ENCODE peak calls at places on chromosomes 5 and 9, in six cellular contexts. A is erythroblast, E is GM12892, V is lower leg skin, M is A549, U is IMR-90. W is an unnamed sample.

GRCh38 chr9:75995066-75995465 is 104.6 kb downstream of the PCSK5 start:
- DNase-seq in A (no peak), U (no peak), M (no peak), E (no peak), V (no peak), W (no peak)

GRCh38 chr5:103218164-103218563 is 40.4 kb upstream of the MACIR start:
- DNase-seq in V (no peak), U (peak), M (peak), A (no peak), E (no peak), W (no peak)

GRCh38 chr9:35366627-35367026 is 123.3 kb upstream of the RUSC2 start:
- DNase-seq in M (no peak), E (no peak), V (no peak), A (no peak), U (no peak), W (no peak)

GRCh38 chr9:92328225-92328624 is 2.5 kb downstream of the CENPP start:
- DNase-seq in M (peak), U (peak), E (no peak), A (peak), V (no peak), W (no peak)

GRCh38 chr9:9615086-9615485 is 997.7 kb downstream of the PTPRD start:
- DNase-seq in U (no peak), M (no peak), V (no peak), E (no peak), A (no peak), W (no peak)

GRCh38 chr5:143145388-143145787 is 258.1 kb downstream of the NR3C1 start:
- DNase-seq in U (no peak), V (no peak), A (no peak), M (no peak), E (no peak), W (no peak)

GRCh38 chr9:93020785-93021670 is 37.5 kb upstream of the SUSD3 start:
- DNase-seq in V (no peak), A (no peak), E (no peak), M (no peak), U (no peak), W (no peak)

GRCh38 chr5:153079396-153079795 is 411.1 kb upstream of the GRIA1 start:
- DNase-seq in U (no peak), E (no peak), M (no peak), A (no peak), V (no peak), W (no peak)

GRCh38 chr5:141948812-141949211 is 9.2 kb downstream of the PCDH12 start:
- DNase-seq in V (no peak), A (no peak), E (no peak), U (no peak), M (no peak), W (no peak)

GRCh38 chr5:118033686-118034338 is 954.5 kb downstream of the DTWD2 start:
- DNase-seq in E (no peak), M (no peak), A (no peak), V (no peak), U (no peak), W (no peak)

GRCh38 chr5:116320486-116320885 is 235.7 kb downstream of the COMMD10 start:
- DNase-seq in A (no peak), V (no peak), M (no peak), U (peak), E (no peak), W (no peak)

GRCh38 chr5:146273109-146273508 is 65.5 kb upstream of the POU4F3 start:
- DNase-seq in U (no peak), A (no peak), E (no peak), M (no peak), V (no peak), W (no peak)

GRCh38 chr9:13322828-13323550 is 43.5 kb upstream of the MPDZ start:
- DNase-seq in U (no peak), E (no peak), A (no peak), V (no peak), M (no peak), W (no peak)

GRCh38 chr5:126576974-126577373 is 18.0 kb downstream of the ALDH7A1 start:
- DNase-seq in M (no peak), A (no peak), E (no peak), U (no peak), V (no peak), W (no peak)

GRCh38 chr9:126386088-126386487 is 59.5 kb downstream of the MVB12B start:
- DNase-seq in E (no peak), V (no peak), A (no peak), U (no peak), M (peak), W (no peak)

GRCh38 chr5:123438902-123439301 is 15.7 kb upstream of the CEP120 start:
- DNase-seq in U (peak), V (no peak), E (no peak), M (peak), A (no peak), W (no peak)

GRCh38 chr9:37592108-37592951 is at the start of gene TOMM5:
- DNase-seq in U (peak), V (peak), M (peak), E (peak), A (peak), W (peak)
- TF ChIP-seq POLR2A in U (peak), V (peak), M (peak), E (peak), A (peak), W (peak)

GRCh38 chr5:13331585-13331984 is 612.9 kb downstream of the DNAH5 start:
- DNase-seq in U (no peak), A (no peak), M (no peak), E (no peak), V (no peak), W (no peak)
- TF ChIP-seq POLR2A in U (no peak), A (no peak), M (no peak), E (no peak), V (no peak), W (no peak)

GRCh38 chr5:144538845-144539244 is 368.2 kb downstream of the KCTD16 start:
- DNase-seq in A (no peak), M (no peak), E (no peak), V (no peak), U (no peak), W (no peak)
- TF ChIP-seq POLR2A in A (no peak), M (no peak), E (no peak), V (no peak), U (no peak), W (no peak)

DNA sequence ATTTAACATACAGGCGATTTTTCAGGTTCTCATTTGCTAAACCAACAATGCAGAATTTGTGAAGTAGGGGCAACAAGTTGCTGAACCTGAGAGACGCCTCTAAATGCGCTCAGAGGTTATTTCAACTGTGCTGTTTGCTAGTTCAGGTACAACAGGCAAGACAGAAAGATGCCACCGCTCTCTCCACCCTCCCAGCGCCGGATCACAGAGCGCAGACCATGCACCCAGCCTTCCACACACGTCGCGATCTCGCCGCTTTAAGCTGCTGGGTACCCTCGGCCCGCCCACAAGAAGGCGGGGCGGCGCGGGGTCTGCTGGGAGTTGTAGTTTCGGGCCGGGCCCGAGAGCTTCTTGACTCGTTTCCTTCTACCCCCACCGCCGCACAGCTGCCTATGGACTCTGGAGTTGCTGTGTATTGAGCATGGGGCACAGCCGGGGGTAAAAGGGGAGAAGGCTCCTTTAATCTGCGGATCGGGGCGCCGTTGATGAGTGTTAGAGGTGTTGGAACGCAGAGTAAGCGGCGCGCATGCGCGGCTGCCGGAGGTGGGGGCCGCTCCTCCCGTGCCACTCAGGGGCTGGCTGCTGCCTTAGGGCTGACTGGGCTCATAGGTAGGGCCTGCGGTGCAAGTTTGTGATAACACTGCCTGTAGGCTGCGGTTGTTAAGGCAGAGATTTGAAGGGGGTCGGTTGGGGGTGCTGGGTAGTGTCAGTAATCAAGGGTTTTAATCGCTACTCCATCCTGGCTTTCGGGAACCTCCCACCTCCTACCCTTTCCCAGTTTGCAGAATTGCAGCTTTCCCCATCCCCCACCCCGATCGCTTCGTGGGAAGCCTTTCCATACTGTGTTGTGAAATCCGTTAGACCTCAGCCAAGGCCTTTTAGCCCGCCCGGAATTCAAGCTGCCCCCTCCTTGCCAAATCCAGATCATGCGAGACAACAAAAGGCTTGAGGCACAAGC is 40.3 kb upstream of the ABCA1 start:
- DNase-seq in M (peak), U (peak), A (peak), E (peak), V (peak), W (peak)
- TF ChIP-seq POLR2A in M (peak), U (no peak), A (no peak), E (no peak), V (no peak), W (no peak)

GRCh38 chr9:111959468-111959941 is 62.9 kb downstream of the UGCG start:
- DNase-seq in E (no peak), U (peak), A (peak), V (peak), M (peak), W (no peak)
- TF ChIP-seq POLR2A in E (no peak), U (no peak), A (no peak), V (no peak), M (no peak), W (no peak)

GRCh38 chr9:134939836-134940235 is 22.1 kb upstream of the FCN1 start:
- DNase-seq in U (no peak), V (no peak), M (no peak), E (no peak), A (no peak), W (no peak)
- TF ChIP-seq POLR2A in U (no peak), V (no peak), M (no peak), E (no peak), A (no peak), W (no peak)